ENCODE peak calls at places on chromosomes 5 and 9, in six cellular contexts. W, N, E, S, H and Y are unnamed samples.

GRCh38 chr9:130766031-130766903 is 68.8 kb upstream of the ABL1 start:
- DNase-seq in N (no peak), W (no peak), H (no peak), S (peak; percentile 71), E (no peak), Y (no peak)

GRCh38 chr5:142794527-142794926 is 24.4 kb downstream of the ARHGAP26 start:
- DNase-seq in H (no peak), S (no peak), W (no peak), E (no peak), N (no peak), Y (no peak)

GRCh38 chr5:40681351-40682311 is 1.9 kb downstream of the PTGER4 start:
- DNase-seq in H (no peak), S (no peak), W (no peak), E (peak; percentile 60), N (no peak), Y (no peak)

GRCh38 chr5:92548351-92548750 is 1032.7 kb downstream of the NR2F1-AS1 start:
- DNase-seq in W (no peak), N (no peak), E (no peak), S (peak; percentile 88), H (no peak), Y (no peak)

GRCh38 chr5:90866333-90866732 is 307.7 kb downstream of the ADGRV1 start:
- DNase-seq in E (peak; percentile 71), W (no peak), S (peak; percentile 30), H (peak; percentile 27), N (peak; percentile 18), Y (peak; percentile 73)

GRCh38 chr9:94593459-94594345 is at the start of gene FBP2:
- DNase-seq in W (no peak), N (no peak), H (no peak), S (no peak), E (peak; percentile 11), Y (no peak)

GRCh38 chr9:112355305-112355953 is 22.0 kb upstream of the PTBP3 start:
- DNase-seq in N (no peak), H (no peak), E (no peak), S (no peak), W (no peak), Y (no peak)

GRCh38 chr5:52139888-52140580 is 647.7 kb upstream of the ITGA1 start:
- DNase-seq in H (no peak), N (no peak), E (peak; percentile 80), W (no peak), S (no peak), Y (peak; percentile 91)

GRCh38 chr5:139765409-139766217 is 30.0 kb upstream of the PSD2 start:
- DNase-seq in E (peak; percentile 76), H (no peak), S (peak; percentile 18), N (peak; percentile 87), W (peak; percentile 67), Y (peak; percentile 81)

GRCh38 chr5:126857472-126858410 is 80.8 kb downstream of the LMNB1 start:
- DNase-seq in S (peak; percentile 47), N (no peak), W (no peak), H (no peak), E (no peak), Y (peak; percentile 67)

GRCh38 chr5:2698581-2698980 is 52.9 kb downstream of the IRX2 start:
- DNase-seq in H (no peak), W (no peak), N (no peak), S (no peak), E (no peak), Y (no peak)

GRCh38 chr5:392431-392988 is 50.5 kb upstream of the EXOC3 start:
- DNase-seq in W (no peak), S (peak; percentile 31), N (no peak), H (peak; percentile 8), E (peak; percentile 30), Y (peak; percentile 30)

GRCh38 chr9:35716236-35716635 is 15.8 kb downstream of the TLN1 start:
- DNase-seq in W (no peak), N (no peak), E (no peak), H (no peak), S (no peak), Y (no peak)

GRCh38 chr9:4618700-4619099 is 43.4 kb upstream of the PLPP6 start:
- DNase-seq in H (no peak), S (no peak), N (no peak), W (no peak), E (no peak), Y (no peak)

GRCh38 chr5:131230406-131230805 is 33.4 kb upstream of the CDC42SE2 start:
- DNase-seq in N (peak; percentile 20), W (peak; percentile 47), H (no peak), S (no peak), E (no peak), Y (peak; percentile 44)

GRCh38 chr9:92954078-92954861 is 6.9 kb downstream of the FGD3 start:
- DNase-seq in H (peak; percentile 44), W (peak; percentile 65), S (peak; percentile 58), N (no peak), E (no peak), Y (no peak)

GRCh38 chr5:140141241-140141640 is 15.5 kb downstream of the IGIP start:
- DNase-seq in N (no peak), W (no peak), S (peak; percentile 34), H (no peak), E (no peak), Y (no peak)

GRCh38 chr5:122154910-122155309 is 25.6 kb downstream of the ZNF474 start:
- DNase-seq in S (peak; percentile 93), E (peak; percentile 36), N (peak; percentile 42), H (no peak), W (no peak), Y (no peak)

GRCh38 chr5:9046756-9047481 is 499.0 kb downstream of the SEMA5A start:
- DNase-seq in W (no peak), N (no peak), H (no peak), E (peak; percentile 55), S (peak; percentile 95), Y (no peak)

GRCh38 chr9:134955156-134955555 is 37.4 kb upstream of the FCN1 start:
- DNase-seq in N (no peak), S (no peak), H (no peak), E (no peak), W (no peak), Y (no peak)

GRCh38 chr9:29211681-29212589 is 1638.7 kb upstream of the C9orf72 start:
- DNase-seq in S (no peak), E (peak; percentile 1), W (peak; percentile 73), N (no peak), H (no peak), Y (peak; percentile 88)
- TF ChIP-seq EZH2 in S (no peak), E (no peak), W (no peak), N (no peak), H (no peak), Y (no peak)

DNA sequence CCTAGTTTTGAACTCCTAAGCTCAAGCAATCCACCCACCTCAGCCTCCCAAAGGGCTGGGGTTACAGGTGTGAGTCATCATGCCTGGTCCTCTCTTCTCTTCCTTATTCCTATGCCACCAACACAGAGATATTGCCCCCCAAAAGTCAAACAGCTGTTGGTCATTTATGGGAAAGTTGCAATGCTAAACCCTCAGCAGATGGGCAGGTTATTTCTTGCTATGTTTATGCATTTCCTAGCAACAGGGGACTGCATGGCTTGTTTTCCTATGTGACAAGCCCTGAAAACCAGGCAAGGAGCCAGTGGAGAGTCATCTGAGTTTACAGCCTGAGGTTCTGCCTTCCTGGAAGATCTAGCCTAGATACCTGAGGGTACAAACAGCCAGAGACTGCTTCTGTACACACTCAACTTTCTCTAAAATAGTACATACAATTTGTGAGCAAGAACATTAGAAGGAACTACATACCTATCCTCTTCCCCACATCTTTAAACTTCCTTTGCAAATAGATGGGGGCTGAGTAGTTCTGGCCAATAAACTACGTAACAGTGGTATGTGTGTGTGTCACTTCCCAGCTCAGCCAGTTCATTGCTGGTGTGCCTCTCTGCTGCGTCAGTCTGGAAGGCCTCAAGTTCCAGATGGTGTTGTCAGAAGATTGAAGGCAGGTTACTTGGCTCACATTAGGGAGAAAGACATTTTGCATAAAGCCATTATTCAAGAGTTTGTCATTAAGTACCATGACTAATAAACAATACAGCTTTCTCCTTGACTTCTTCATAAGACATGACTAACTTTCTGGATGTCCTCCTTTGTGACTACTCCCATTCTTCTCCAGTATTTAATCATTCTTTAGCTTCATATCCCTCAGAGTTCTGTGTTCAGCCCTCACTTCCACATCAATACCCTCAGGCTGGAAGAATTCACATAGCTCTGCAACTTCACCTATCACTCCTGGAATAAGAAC is 65.3 kb downstream of the CSNK1A1 start:
- DNase-seq in S (peak; percentile 100), H (peak; percentile 90), W (no peak), E (peak; percentile 98), N (peak; percentile 60), Y (peak; percentile 53)
- H3K4me3 ChIP-seq in S (no peak overlapping the region), H (no peak overlapping the region), W (no peak overlapping the region), E (no peak overlapping the region), N (no peak overlapping the region), Y (no peak overlapping the region)

GRCh38 chr9:127916665-127917581 is at the start of gene ST6GALNAC4:
- DNase-seq in N (peak; percentile 94), E (peak; percentile 89), W (peak; percentile 94), H (no peak), S (peak; percentile 66), Y (peak; percentile 93)

GRCh38 chr9:127913682-127914081 is 3.2 kb downstream of the ST6GALNAC4 start:
- DNase-seq in H (no peak), E (no peak), W (no peak), N (no peak), S (no peak), Y (no peak)

GRCh38 chr9:127915801-127916664 is 808 bp downstream of the ST6GALNAC4 start:
- DNase-seq in E (peak; percentile 26), H (no peak), W (peak; percentile 87), N (peak; percentile 26), S (no peak), Y (no peak)

GRCh38 chr9:127917603-127918002 is 762 bp upstream of the ST6GALNAC4 start:
- DNase-seq in E (no peak), H (no peak), S (no peak), W (peak; percentile 40), N (no peak), Y (no peak)

DNA sequence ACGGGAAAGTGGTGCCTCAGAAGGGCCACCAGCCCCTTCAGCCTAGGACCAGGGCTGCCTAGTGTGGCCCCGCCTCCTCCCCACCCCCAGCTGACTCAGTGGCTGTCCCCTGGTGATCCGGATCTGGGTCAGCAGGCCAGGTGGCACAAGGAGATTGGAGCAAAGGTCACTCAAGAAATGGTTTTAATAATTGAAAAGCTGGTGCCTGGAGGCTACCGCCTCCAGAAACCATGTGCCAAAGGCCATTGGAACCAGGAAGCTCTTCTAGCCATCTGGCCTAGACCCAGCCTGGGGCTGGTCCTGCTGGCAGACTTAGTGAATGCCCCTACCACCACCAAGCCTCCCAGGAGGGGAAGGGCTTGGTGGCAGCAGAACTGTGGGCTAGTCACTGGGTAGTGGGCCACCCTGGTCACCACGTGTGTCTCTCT is 1.5 kb downstream of the ST6GALNAC4 start:
- DNase-seq in W (peak; percentile 27), S (no peak), H (no peak), E (no peak), N (peak; percentile 61), Y (no peak)
- TF ChIP-seq EZH2 in W (no peak), S (no peak), H (no peak), E (no peak), N (no peak), Y (no peak)

DNA sequence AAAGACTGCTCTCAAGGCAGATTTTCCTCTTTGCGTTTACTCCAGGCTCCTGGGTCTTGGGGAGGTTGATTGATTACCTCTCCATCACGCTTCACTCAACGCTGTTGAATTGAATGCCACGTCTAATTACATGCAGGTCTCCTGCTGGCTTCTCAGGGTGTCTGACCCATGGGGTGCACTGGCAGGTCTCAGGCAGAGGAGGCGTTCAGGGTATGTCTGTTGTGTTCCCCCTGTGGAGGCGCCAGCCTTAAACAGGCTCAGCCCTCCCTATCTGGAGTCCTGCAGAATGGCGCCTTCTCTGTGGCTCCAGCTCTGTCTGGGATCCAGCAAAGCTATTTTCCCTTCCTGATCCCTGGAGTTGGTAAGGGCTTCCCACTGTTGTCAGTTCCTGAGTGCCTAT is 149.9 kb downstream of the NTRK2 start:
- DNase-seq in W (no peak), S (no peak), H (no peak), E (no peak), N (no peak), Y (peak; percentile 75)
- H3K4me3 ChIP-seq in W (no peak overlapping the region), S (no peak overlapping the region), H (no peak overlapping the region), E (no peak overlapping the region), N (no peak overlapping the region), Y (no peak overlapping the region)